ENCODE peak calls at places on chromosomes 4 and X, in eight cellular contexts. B is IMR-90, O is kidney, Y is H9, D is SK-N-MC, C is neuronal stem cell, U is HCT116, H is PC-3. G is an unnamed sample.

GRCh38 chr4:141215030-141215429 is 5.7 kb upstream of the ZNF330 start:
- DNase-seq in B (no peak), O (no peak), Y (no peak), D (no peak), C (no peak), U (no peak), H (no peak), G (no peak)

GRCh38 chr4:36159208-36159607 is 85.1 kb downstream of the ARAP2 start:
- DNase-seq in B (no peak), O (no peak), Y (peak), D (no peak), C (no peak), U (no peak), H (no peak), G (no peak)

GRCh38 chrX:153649178-153649914 is 2.3 kb downstream of the DUSP9 start:
- DNase-seq in B (no peak), O (peak), Y (peak), D (no peak), C (no peak), U (no peak), H (peak), G (no peak)

GRCh38 chr4:98584265-98584664 is 74.1 kb downstream of the TSPAN5 start:
- DNase-seq in B (peak), O (no peak), Y (no peak), D (no peak), C (no peak), U (no peak), H (peak), G (no peak)

GRCh38 chrX:70755850-70756249 is 152.7 kb downstream of the TEX11 start:
- DNase-seq in B (no peak), O (no peak), Y (peak), D (no peak), C (no peak), U (no peak), H (no peak), G (peak)

GRCh38 chr4:91622925-91623600 is 680.7 kb upstream of the GRID2 start:
- DNase-seq in B (no peak), O (no peak), Y (no peak), D (no peak), C (no peak), U (no peak), H (no peak), G (no peak)

GRCh38 chr4:113292371-113293042 is 243.1 kb downstream of the ANK2 start:
- DNase-seq in B (peak), O (peak), Y (peak), D (no peak), C (peak), U (no peak), H (no peak), G (peak)

GRCh38 chrX:103773445-103773844 is 3.2 kb upstream of the PLP1 start:
- DNase-seq in B (no peak), O (no peak), Y (peak), D (no peak), C (no peak), U (no peak), H (no peak), G (no peak)

GRCh38 chr4:81314897-81315470 is 100.0 kb upstream of the PRKG2 start:
- DNase-seq in B (peak), O (no peak), Y (no peak), D (no peak), C (no peak), U (no peak), H (peak), G (no peak)

GRCh38 chrX:65900850-65901844 is 138.7 kb downstream of the VSIG4 start:
- DNase-seq in B (no peak), O (no peak), Y (no peak), D (no peak), C (no peak), U (no peak), H (no peak), G (no peak)

GRCh38 chr4:74661427-74662171 is 132.7 kb downstream of the BTC start:
- DNase-seq in B (peak), O (no peak), Y (no peak), D (no peak), C (no peak), U (no peak), H (peak), G (no peak)

GRCh38 chrX:39576081-39576701 is 521.6 kb downstream of the BCOR start:
- DNase-seq in B (no peak), O (no peak), Y (peak), D (no peak), C (no peak), U (no peak), H (no peak), G (no peak)

GRCh38 chr4:140138428-140138827 is 15.6 kb downstream of the MAML3 start:
- DNase-seq in B (no peak), O (no peak), Y (no peak), D (no peak), C (no peak), U (no peak), H (no peak), G (no peak)

GRCh38 chrX:522456-522855 is 108.1 kb upstream of the SHOX start:
- DNase-seq in B (no peak), O (no peak), Y (no peak), D (no peak), C (no peak), U (no peak), H (no peak), G (no peak)

GRCh38 chrX:525134-525533 is 105.5 kb upstream of the SHOX start:
- DNase-seq in B (no peak), O (no peak), Y (no peak), D (no peak), C (no peak), U (no peak), H (no peak), G (no peak)

GRCh38 chrX:530726-531610 is 99.6 kb upstream of the SHOX start:
- DNase-seq in B (no peak), O (no peak), Y (peak), D (no peak), C (no peak), U (no peak), H (no peak), G (no peak)

GRCh38 chrX:531611-531936 is 99.0 kb upstream of the SHOX start:
- DNase-seq in B (no peak), O (no peak), Y (peak), D (no peak), C (no peak), U (no peak), H (no peak), G (no peak)

DNA sequence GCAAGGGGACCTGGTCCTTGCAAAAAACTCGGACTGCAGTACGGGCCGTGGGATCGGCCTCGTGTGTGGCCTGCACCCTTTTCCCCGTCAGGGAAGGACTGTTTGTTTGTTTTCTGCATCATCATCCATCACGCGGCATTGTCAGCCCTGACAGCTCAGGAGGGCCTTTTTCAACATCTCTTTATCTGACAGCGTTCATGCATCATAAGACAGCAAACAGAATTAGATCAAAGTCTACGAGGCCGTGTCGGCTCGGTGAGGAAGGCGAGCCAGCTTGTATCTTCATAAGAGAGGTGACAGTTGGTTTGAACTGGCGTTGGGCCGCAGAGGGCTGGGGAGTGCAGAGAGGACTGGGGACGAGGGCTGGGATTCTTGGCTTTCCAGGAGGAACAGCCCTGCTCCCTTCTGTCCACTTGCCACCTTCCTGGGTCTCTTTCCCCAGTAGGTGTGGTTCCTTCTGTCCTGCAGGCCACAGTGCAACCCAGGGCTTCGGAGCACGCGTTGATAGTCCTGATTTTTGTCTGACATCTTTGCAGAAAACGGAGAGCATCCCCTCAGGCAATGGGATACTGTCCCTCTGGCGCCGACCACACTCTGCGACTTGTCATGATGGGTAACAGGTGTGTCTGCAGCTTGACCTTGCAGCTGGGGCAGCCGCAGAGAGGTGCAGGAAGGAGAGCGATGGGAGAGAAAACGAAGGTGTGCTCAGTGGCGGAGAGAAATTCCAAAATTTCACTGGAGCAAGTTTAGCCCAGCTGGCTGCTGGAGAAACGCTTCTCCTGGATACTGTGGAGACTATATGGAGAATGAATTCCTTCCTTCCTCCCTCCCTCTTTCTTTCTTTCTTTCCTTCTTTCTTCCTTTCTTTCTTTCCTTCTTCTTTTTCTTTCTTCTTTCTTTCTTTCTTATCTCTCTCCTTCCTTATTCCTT is 104.0 kb upstream of the SHOX start:
- DNase-seq in B (no peak), O (no peak), Y (no peak), D (no peak), C (no peak), U (no peak), H (peak), G (no peak)
- H3K9ac ChIP-seq in B (no peak), O (no peak), Y (no peak), D (no peak), C (no peak), U (no peak), H (no peak), G (no peak)

DNA sequence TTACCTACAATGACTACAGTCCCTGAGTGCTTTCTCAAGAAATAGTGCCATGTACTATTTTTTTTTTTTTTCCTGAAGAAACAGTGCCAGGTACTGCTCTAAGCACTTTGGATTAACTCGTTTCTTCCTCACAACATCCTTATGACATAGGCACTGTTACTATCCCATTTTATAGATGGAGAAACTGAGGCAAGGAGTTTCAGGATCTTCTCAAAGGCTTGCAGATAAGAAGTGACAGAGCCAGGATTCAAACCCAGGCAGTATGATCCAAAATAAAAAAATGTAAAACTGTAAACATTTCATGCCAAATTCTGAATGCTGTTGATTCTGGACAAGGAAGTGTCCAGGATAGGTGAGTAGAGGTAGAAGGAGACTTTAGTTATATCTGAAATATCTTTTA is 1.1 kb downstream of the FANCB start:
- DNase-seq in B (no peak), O (no peak), Y (no peak), D (no peak), C (no peak), U (no peak), H (no peak), G (no peak)
- H3K9ac ChIP-seq in B (no peak), O (no peak), Y (no peak), D (peak), C (no peak), U (no peak), H (peak), G (no peak)

DNA sequence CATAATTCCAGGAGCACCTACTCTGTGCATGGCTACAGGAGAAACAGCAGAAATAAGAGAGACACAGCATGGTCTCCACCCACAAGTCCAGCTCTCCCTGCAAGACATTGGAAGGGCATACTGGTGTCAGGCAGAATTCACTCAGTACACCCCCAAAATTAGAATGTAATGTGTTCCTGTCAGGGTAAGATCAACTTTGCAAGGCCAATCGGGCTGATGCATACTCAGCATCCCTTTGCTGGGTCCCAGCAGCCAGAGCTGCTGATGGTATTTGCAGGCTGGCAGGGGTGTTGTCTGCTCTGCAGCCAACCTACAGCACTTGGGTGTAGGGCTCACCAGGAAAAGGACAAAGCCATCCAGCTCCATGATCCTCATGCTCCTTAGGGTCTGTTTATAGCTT is 295.4 kb upstream of the STS start:
- DNase-seq in B (no peak), O (no peak), Y (no peak), D (no peak), C (no peak), U (no peak), H (no peak), G (no peak)
- H3K9ac ChIP-seq in B (no peak), O (no peak), Y (no peak), D (no peak), C (no peak), U (no peak), H (no peak), G (no peak)

GRCh38 chrX:48046846-48047245 is 24.6 kb downstream of the ZNF630 start:
- DNase-seq in B (no peak), O (no peak), Y (no peak), D (no peak), C (no peak), U (no peak), H (no peak), G (no peak)

GRCh38 chrX:48043056-48043455 is 28.4 kb downstream of the ZNF630 start:
- DNase-seq in B (no peak), O (no peak), Y (no peak), D (no peak), C (no peak), U (no peak), H (no peak), G (no peak)

DNA sequence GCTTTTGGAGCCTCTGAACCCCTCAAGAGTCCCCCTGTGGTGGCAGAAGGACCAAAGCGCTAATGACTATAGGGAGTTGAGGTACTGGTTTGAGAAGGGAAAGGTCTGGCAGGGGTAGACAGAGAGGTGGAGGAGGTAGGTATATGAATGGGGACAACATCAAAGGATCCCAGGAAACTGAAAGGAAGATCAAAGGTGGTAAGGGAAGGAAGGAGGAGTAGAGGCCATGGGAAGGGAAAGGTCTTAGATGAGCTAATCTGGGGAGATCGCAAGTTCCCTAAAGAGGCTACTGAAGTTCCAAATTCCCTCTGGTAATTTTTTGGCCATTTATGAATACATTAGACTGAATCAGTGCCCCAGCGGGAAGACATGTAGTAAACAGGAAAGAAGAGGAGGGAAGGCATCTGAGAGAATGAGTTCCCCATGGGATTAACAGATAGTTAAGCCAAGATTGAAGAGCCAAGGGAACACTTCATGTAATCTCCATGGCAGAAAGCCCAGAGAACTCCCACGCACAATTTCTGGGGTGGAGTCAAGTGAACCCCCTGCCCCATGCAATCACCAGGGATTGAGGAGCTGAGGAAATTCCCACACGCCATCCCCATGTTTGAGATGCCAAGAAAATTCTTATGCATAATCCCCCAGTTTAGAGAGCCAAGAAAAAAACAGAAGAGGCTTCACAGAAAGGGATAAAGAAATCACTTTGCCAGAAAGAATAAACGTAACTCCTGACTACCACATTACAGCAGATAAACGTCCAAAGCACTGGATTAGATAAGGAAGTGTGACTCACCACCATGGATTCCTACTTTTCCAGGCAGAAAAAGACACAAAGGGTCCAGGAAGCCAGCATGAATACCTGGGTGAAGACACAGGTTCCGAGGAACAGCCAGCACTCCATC is 25.8 kb downstream of the ZNF630 start:
- DNase-seq in B (peak), O (no peak), Y (no peak), D (peak), C (no peak), U (peak), H (peak), G (no peak)
- H3K9ac ChIP-seq in B (no peak), O (no peak), Y (no peak), D (peak), C (no peak), U (peak), H (no peak), G (no peak)

GRCh38 chrX:370244-370962 is 16.3 kb downstream of the PPP2R3B start:
- DNase-seq in B (no peak), O (peak), Y (no peak), D (no peak), C (no peak), U (no peak), H (no peak), G (no peak)
- H3K9ac ChIP-seq in B (no peak), O (no peak), Y (no peak), D (no peak), C (no peak), U (no peak), H (no peak), G (peak)

GRCh38 chr4:118835896-118836762 is at the start of gene SEC24D:
- DNase-seq in B (peak), O (peak), Y (peak), D (peak), C (peak), U (peak), H (peak), G (peak)

GRCh38 chr4:118834960-118835895 is 698 bp downstream of the SEC24D start:
- DNase-seq in B (peak), O (peak), Y (peak), D (no peak), C (peak), U (peak), H (peak), G (no peak)

GRCh38 chr4:118834070-118834469 is 1.9 kb downstream of the SEC24D start:
- DNase-seq in B (no peak), O (no peak), Y (no peak), D (no peak), C (no peak), U (no peak), H (no peak), G (no peak)

GRCh38 chr4:118836763-118837507 is 1.0 kb upstream of the SEC24D start:
- DNase-seq in B (no peak), O (no peak), Y (no peak), D (no peak), C (no peak), U (no peak), H (no peak), G (no peak)

DNA sequence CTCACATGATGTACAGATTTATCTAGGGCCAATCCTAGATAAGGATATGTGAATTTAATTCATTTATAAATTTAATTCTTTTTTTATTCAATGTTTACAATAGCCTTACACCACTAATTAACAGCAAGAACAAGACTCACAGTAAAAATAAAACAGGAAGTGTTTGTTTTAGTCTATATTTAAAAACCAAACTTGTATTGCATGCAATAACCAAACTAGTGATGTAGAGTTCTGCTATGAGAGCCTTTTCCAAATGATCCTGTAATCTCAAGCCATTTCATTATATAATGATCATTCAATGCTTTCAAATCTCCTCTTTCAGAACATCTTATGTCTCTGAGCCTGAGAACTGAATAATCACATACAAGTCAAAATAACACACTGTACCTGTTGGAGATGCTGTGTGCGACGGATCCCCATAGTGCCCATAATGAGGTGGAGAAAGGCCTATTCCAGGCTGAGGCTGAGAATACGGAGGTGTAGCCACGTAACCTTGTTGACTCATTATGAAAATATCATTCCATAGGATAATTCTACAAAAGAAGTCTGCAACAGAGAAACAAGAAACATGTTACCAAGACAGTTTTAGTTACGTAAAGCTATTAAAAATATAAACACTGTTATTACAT is 2.6 kb downstream of the SEC24D start:
- DNase-seq in B (no peak), O (no peak), Y (no peak), D (no peak), C (no peak), U (no peak), H (peak), G (no peak)
- H3K9ac ChIP-seq in B (no peak), O (no peak), Y (no peak), D (no peak), C (no peak), U (no peak), H (no peak), G (no peak)